ENCODE peak calls at places on chromosomes 1 and 21, in five cellular contexts. T is stimulated activated CD8-positive, alpha-beta memory T cell treated with anti-CD3 and anti-CD28 coated beads, Interleukin-2, amount 100 ng/mL, for 1 hour; W is NCI-H2171; G is CD8-positive, alpha-beta memory T cell; R is activated CD4-positive, alpha-beta T cell treated with anti-CD3 and anti-CD28 coated beads, Interleukin-2, amount 10 ng/mL, durations not matched to agents 7 days and 5 days. L is an unnamed sample.

GRCh38 chr21:41280115-41280919 is 36.3 kb upstream of the FAM3B start:
- DNase-seq in R (no peak), T (no peak), W (no peak), G (no peak), L (no peak)

GRCh38 chr1:10932088-10932487 is 80.4 kb upstream of the TARDBP start:
- DNase-seq in T (no peak), R (peak; percentile 67), W (no peak), G (peak; percentile 30), L (no peak)

GRCh38 chr1:88327391-88328267 is 356.4 kb upstream of the PKN2 start:
- DNase-seq in R (no peak), G (no peak), T (no peak), W (no peak), L (no peak)

GRCh38 chr1:206923009-206923960 is 1.5 kb upstream of the FCMR start:
- DNase-seq in G (peak; percentile 78), T (peak; percentile 48), R (peak; percentile 84), W (no peak), L (no peak)

GRCh38 chr1:233114159-233114558 is 163.7 kb downstream of the NTPCR start:
- DNase-seq in W (no peak), R (no peak), T (no peak), G (no peak), L (no peak)

GRCh38 chr1:94579876-94580294 is 38.3 kb upstream of the F3 start:
- DNase-seq in R (no peak), T (no peak), W (no peak), G (no peak), L (no peak)

GRCh38 chr1:206898909-206899431 is 1.7 kb downstream of the IL24 start:
- DNase-seq in R (no peak), W (no peak), T (no peak), G (no peak), L (no peak)

GRCh38 chr1:39926343-39926769 is 24.6 kb upstream of the MYCL start:
- DNase-seq in T (no peak), R (no peak), W (no peak), G (no peak), L (no peak)

GRCh38 chr1:56877973-56878372 is 23.4 kb downstream of the C8A start:
- DNase-seq in G (no peak), T (no peak), W (no peak), R (no peak), L (no peak)

GRCh38 chr1:224168859-224169380 is 14.1 kb upstream of the DEGS1 start:
- DNase-seq in W (no peak), R (peak; percentile 59), G (peak; percentile 38), T (no peak), L (no peak)

GRCh38 chr1:148357037-148357436 is 126.1 kb downstream of the PPIAL4G start:
- DNase-seq in T (no peak), R (no peak), W (no peak), G (no peak), L (no peak)

GRCh38 chr1:37746806-37747205 is 18.1 kb downstream of the EPHA10 start:
- DNase-seq in W (no peak), T (no peak), G (no peak), R (no peak), L (no peak)

GRCh38 chr1:232127190-232127589 is 500.6 kb downstream of the DISC1 start:
- DNase-seq in W (no peak), T (no peak), G (no peak), R (no peak), L (no peak)

GRCh38 chr1:84603941-84604830 is 29.9 kb upstream of the CTBS start:
- DNase-seq in G (no peak), T (no peak), R (no peak), W (no peak), L (no peak)

GRCh38 chr1:51714374-51715019 is 97.6 kb downstream of the OSBPL9 start:
- DNase-seq in W (no peak), G (no peak), T (no peak), R (no peak), L (no peak)

GRCh38 chr1:87243573-87243972 is 85.1 kb upstream of the LMO4 start:
- DNase-seq in R (no peak), W (no peak), G (no peak), T (no peak), L (no peak)

GRCh38 chr1:178407662-178408061 is 89.1 kb downstream of the CLEC20A start:
- DNase-seq in T (no peak), G (no peak), R (no peak), W (no peak), L (no peak)

GRCh38 chr1:117803318-117803717 is 126.1 kb downstream of the GDAP2 start:
- DNase-seq in G (no peak), T (no peak), R (no peak), W (no peak), L (no peak)

GRCh38 chr1:54577612-54578011 is 29.6 kb downstream of the ACOT11 start:
- DNase-seq in R (no peak), W (no peak), G (no peak), T (no peak), L (peak; percentile 90)

L was measured in left lung.